ENCODE peak calls at places on chromosome 15, in six cellular contexts. Z is mesothelial cell of epicardium, F is DND-41, J is nephron progenitor cell, Q is foreskin fibroblast, B is neural crest cell. D is an unnamed sample.

GRCh38 chr15:73464602-73465001 is 21.6 kb downstream of the REC114 start:
- DNase-seq in Z (no peak), F (no peak), J (no peak), Q (no peak), B (no peak), D (no peak)

GRCh38 chr15:36831915-36832310 is 252.5 kb downstream of the CDIN1 start:
- DNase-seq in Z (no peak), F (no peak), J (no peak), Q (no peak), B (no peak), D (no peak)

GRCh38 chr15:28967071-28967470 is 81.3 kb downstream of the APBA2 start:
- DNase-seq in Z (no peak), F (no peak), J (no peak), Q (no peak), B (no peak), D (no peak)

GRCh38 chr15:85625856-85626255 is 168.9 kb downstream of the KLHL25 start:
- DNase-seq in Z (no peak), F (no peak), J (no peak), Q (peak; percentile 74), B (no peak), D (peak; percentile 29)

GRCh38 chr15:74053941-74054529 is 28.3 kb downstream of the GOLGA6A start:
- DNase-seq in Z (peak; percentile 46), F (peak; percentile 71), J (peak; percentile 83), Q (peak; percentile 79), B (peak; percentile 71), D (peak; percentile 81)

GRCh38 chr15:38651328-38652038 is 86.9 kb upstream of the RASGRP1 start:
- DNase-seq in Z (no peak), F (peak; percentile 78), J (no peak), Q (no peak), B (no peak), D (no peak)

GRCh38 chr15:41891946-41892345 is 1.9 kb downstream of the SPTBN5 start:
- DNase-seq in Z (no peak), F (no peak), J (no peak), Q (no peak), B (no peak), D (no peak)

GRCh38 chr15:74213858-74214284 is 11.3 kb upstream of the STRA6 start:
- DNase-seq in Z (no peak), F (no peak), J (no peak), Q (no peak), B (peak; percentile 71), D (no peak)

GRCh38 chr15:73709671-73710070 is 25.5 kb downstream of the CD276 start:
- DNase-seq in Z (no peak), F (no peak), J (no peak), Q (no peak), B (no peak), D (no peak)

GRCh38 chr15:70245932-70246622 is 148.4 kb upstream of the TLE3 start:
- DNase-seq in Z (no peak), F (no peak), J (no peak), Q (peak; percentile 44), B (no peak), D (no peak)

GRCh38 chr15:80174017-80174746 is 21.4 kb downstream of the FAH start:
- DNase-seq in Z (no peak), F (no peak), J (no peak), Q (peak; percentile 89), B (no peak), D (no peak)

GRCh38 chr15:45274636-45275035 is 22.6 kb downstream of the SLC28A2 start:
- DNase-seq in Z (no peak), F (no peak), J (no peak), Q (no peak), B (no peak), D (no peak)

GRCh38 chr15:99981223-99981647 is 248.0 kb upstream of the LYSMD4 start:
- DNase-seq in Z (no peak), F (no peak), J (no peak), Q (no peak), B (no peak), D (no peak)

GRCh38 chr15:81331600-81331999 is 7.7 kb upstream of the STARD5 start:
- DNase-seq in Z (no peak), F (no peak), J (no peak), Q (no peak), B (no peak), D (no peak)

GRCh38 chr15:75921732-75922703 is 18.3 kb downstream of the FBXO22 start:
- DNase-seq in Z (no peak), F (peak; percentile 35), J (no peak), Q (peak; percentile 93), B (no peak), D (no peak)

GRCh38 chr15:70096215-70096974 is 1.3 kb downstream of the TLE3 start:
- DNase-seq in Z (peak; percentile 37), F (peak; percentile 60), J (peak; percentile 73), Q (peak; percentile 70), B (peak; percentile 60), D (peak; percentile 61)

GRCh38 chr15:85155360-85155759 is 173.7 kb downstream of the PDE8A start:
- DNase-seq in Z (no peak), F (no peak), J (no peak), Q (no peak), B (no peak), D (no peak)

GRCh38 chr15:69092159-69092558 is 68.3 kb upstream of the GLCE start:
- DNase-seq in Z (no peak), F (no peak), J (no peak), Q (peak; percentile 66), B (no peak), D (no peak)
- TF ChIP-seq CTCF in Z (no peak), F (no peak), J (no peak), Q (no peak), B (no peak), D (no peak)

DNA sequence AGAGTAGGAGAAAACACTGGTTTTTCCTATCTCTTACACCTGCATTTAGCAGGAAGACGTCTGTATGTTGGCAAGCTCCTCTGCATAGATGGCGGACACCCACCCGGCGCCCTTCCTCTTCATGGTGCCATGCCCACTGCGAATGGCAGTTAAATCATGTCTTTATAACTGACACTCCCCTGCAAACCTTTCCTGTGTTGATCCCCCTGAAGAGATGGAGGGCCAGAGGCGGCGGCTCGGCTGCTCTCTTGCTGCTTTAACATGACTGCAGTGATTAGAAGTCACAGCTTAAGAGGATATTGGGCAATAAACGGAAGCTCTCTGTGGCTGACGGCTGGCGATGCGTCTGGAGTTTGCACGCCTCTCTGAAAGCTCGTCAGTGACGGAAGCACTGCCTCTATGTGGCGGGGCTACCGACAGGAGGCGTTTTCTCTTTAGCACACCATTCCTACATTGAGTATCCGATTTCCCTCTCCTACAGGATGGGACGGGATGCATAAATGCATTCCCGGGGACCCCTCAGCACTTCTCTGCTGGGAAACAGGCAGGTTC is 25.5 kb upstream of the SNRPA1 start:
- DNase-seq in Z (no peak), F (peak; percentile 77), J (peak; percentile 47), Q (peak; percentile 58), B (no peak), D (peak; percentile 68)
- TF ChIP-seq CTCF in Z (no peak), F (peak; percentile 69), J (peak; percentile 47), Q (peak; percentile 27), B (peak; percentile 37), D (peak; percentile 41)

GRCh38 chr15:27912283-27912682 is 186.8 kb downstream of the OCA2 start:
- DNase-seq in Z (no peak), F (no peak), J (no peak), Q (no peak), B (no peak), D (no peak)
- TF ChIP-seq CTCF in Z (no peak), F (no peak), J (no peak), Q (no peak), B (peak; percentile 37), D (no peak)

GRCh38 chr15:26628879-26629529 is 143.9 kb downstream of the GABRB3 start:
- DNase-seq in Z (peak; percentile 35), F (no peak), J (peak; percentile 16), Q (peak; percentile 65), B (no peak), D (no peak)
- TF ChIP-seq CTCF in Z (no peak), F (no peak), J (no peak), Q (no peak), B (no peak), D (no peak)

DNA sequence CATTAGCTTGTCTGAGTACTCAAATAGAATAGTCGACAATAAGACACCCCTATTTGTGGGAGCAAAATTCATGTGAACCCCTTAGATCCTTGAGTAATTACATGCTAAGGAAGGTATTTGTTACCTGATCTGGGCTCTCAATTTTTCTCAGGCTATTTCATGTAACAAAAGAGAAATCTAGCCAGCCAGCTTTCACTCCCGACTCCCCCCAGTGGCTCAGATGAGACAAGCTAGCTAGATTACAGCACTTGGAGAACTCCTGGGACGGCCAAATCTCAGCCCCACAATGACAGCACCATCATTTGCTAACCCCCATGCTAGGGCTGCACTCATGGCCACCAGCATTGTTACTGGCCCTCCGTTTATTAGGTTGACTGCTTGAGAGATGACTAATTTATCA is 41.3 kb downstream of the GLDN start:
- DNase-seq in Z (no peak), F (peak; percentile 13), J (peak; percentile 51), Q (peak; percentile 77), B (peak; percentile 38), D (peak; percentile 58)
- TF ChIP-seq CTCF in Z (peak; percentile 35), F (peak; percentile 50), J (peak; percentile 45), Q (peak; percentile 78), B (peak; percentile 67), D (peak; percentile 34)

DNA sequence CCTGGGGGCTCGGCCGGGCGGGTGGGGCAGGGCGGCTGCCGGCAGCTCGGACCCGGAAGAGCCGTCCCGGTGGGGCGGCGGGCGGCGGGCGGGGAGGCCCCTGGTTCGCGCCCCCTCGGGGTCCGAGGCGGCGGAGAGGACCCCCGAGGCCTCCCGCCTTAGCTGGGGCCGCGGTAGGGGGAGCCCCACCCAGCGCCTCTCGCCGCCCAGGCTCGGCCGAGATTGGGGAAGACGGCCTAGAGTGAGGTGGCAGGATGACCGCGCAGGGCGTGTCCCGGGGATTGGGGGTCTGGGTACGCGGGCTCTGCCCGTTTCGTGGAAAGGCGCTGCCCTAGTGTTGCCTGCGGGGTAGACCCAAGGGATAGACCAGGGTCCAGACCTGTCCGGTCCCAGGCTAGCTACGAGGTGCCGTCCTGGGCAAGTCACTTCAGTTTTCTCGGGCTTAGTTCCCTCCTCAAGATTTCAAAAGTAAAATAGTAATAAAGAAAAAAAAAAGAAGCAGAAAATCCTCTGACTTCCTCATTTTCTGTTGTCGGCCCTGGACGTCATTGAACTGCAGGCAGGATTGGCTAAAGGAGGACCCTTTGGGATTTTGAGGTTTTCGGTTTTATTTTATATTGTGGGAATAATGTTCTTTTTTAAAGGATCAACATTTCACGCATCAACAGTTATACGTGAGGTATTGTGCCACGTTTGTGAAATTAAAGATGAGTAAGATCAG is 580 bp downstream of the IQGAP1 start:
- DNase-seq in Z (peak; percentile 41), F (peak; percentile 52), J (peak; percentile 60), Q (peak; percentile 82), B (peak; percentile 39), D (peak; percentile 64)
- TF ChIP-seq CTCF in Z (no peak), F (no peak), J (no peak), Q (no peak), B (no peak), D (no peak)

GRCh38 chr15:40106203-40107161 is 2.2 kb downstream of the BMF start:
- DNase-seq in Z (no peak), F (no peak), J (peak; percentile 35), Q (peak; percentile 55), B (no peak), D (peak; percentile 74)
- TF ChIP-seq CTCF in Z (no peak), F (no peak), J (no peak), Q (no peak), B (no peak), D (no peak)